ENCODE peak calls at places on chromosomes 7 and 10, in four cellular contexts. S is activated naive CD8-positive, alpha-beta T cell treated with anti-CD3 and anti-CD28 coated beads, Interleukin-2, amount 50 U/mL, for 24 hours; Q is GM12891; D is fibroblast of mammary gland. N is an unnamed sample.

GRCh38 chr10:70512149-70512611 is 33.6 kb downstream of the PALD1 start:
- DNase-seq in S (no peak), Q (no peak), D (no peak), N (no peak)

GRCh38 chr7:151199196-151199874 is 11.0 kb downstream of the H2BK1 start:
- DNase-seq in S (no peak), Q (no peak), D (no peak), N (no peak)

GRCh38 chr10:103277713-103278299 is 868 bp downstream of the INA start:
- DNase-seq in S (no peak), Q (no peak), D (no peak), N (no peak)

GRCh38 chr7:105261689-105262088 is 127.0 kb downstream of the SRPK2 start:
- DNase-seq in S (no peak), Q (no peak), D (peak), N (no peak)

GRCh38 chr10:94299417-94299816 is 63.3 kb downstream of the NOC3L start:
- DNase-seq in S (peak), Q (no peak), D (peak), N (no peak)

GRCh38 chr7:103343758-103344452 is 662 bp downstream of the DNAJC2 start:
- DNase-seq in S (peak), Q (peak), D (peak), N (no peak)

GRCh38 chr10:117745301-117745700 is 202.8 kb downstream of the EMX2 start:
- DNase-seq in S (no peak), Q (no peak), D (no peak), N (no peak)

GRCh38 chr7:117606132-117606531 is 126.3 kb downstream of the CFTR start:
- DNase-seq in S (no peak), Q (no peak), D (no peak), N (no peak)

GRCh38 chr10:84845628-84846261 is 517.4 kb downstream of the CCSER2 start:
- DNase-seq in S (no peak), Q (no peak), D (no peak), N (no peak)

GRCh38 chr7:104059103-104059502 is 69.6 kb upstream of the RELN start:
- DNase-seq in S (no peak), Q (no peak), D (no peak), N (no peak)

GRCh38 chr10:103154464-103155299 is 38.4 kb downstream of the NT5C2 start:
- DNase-seq in S (no peak), Q (no peak), D (peak), N (no peak)

GRCh38 chr7:134547738-134548054 is 1.2 kb upstream of the AKR1B15 start:
- DNase-seq in S (no peak), Q (peak), D (peak), N (no peak)

GRCh38 chr10:46288601-46289206 is 1.9 kb downstream of the ANTXRL start:
- DNase-seq in S (no peak), Q (no peak), D (no peak), N (no peak)

GRCh38 chr7:37141742-37142141 is 306.9 kb downstream of the ELMO1 start:
- DNase-seq in S (no peak), Q (no peak), D (no peak), N (no peak)

GRCh38 chr7:121041516-121042148 is 53.1 kb downstream of the CPED1 start:
- DNase-seq in S (no peak), Q (no peak), D (peak), N (no peak)

GRCh38 chr10:22030421-22030820 is 26.9 kb upstream of the DNAJC1 start:
- DNase-seq in S (no peak), Q (no peak), D (no peak), N (no peak)

GRCh38 chr10:11270135-11270857 is 252.6 kb downstream of the CELF2 start:
- DNase-seq in S (peak), Q (no peak), D (peak), N (peak)

GRCh38 chr10:17980796-17981195 is 29.1 kb downstream of the SLC39A12 start:
- DNase-seq in S (no peak), Q (no peak), D (peak), N (no peak)

GRCh38 chr10:90602815-90603600 is 254.8 kb downstream of the HTR7 start:
- DNase-seq in S (no peak), Q (no peak), D (peak), N (no peak)

GRCh38 chr7:30285067-30285530 is 702 bp downstream of the ZNRF2 start:
- DNase-seq in S (peak), Q (no peak), D (peak), N (no peak)

GRCh38 chr10:118500477-118501104 is 94.9 kb downstream of the PRLHR start:
- DNase-seq in S (no peak), Q (no peak), D (peak), N (no peak)

GRCh38 chr10:90777614-90778013 is 80.2 kb downstream of the HTR7 start:
- DNase-seq in S (no peak), Q (no peak), D (peak), N (no peak)

GRCh38 chr7:112286294-112287086 is 80.0 kb downstream of the ZNF277 start:
- DNase-seq in S (no peak), Q (no peak), D (no peak), N (peak)

GRCh38 chr10:12675171-12675570 is 325.8 kb downstream of the CAMK1D start:
- DNase-seq in S (no peak), Q (no peak), D (no peak), N (no peak)

GRCh38 chr10:59393349-59393748 is 31.0 kb upstream of the FAM13C start:
- DNase-seq in S (no peak), Q (no peak), D (peak), N (no peak)

GRCh38 chr7:33185786-33186185 is 56.4 kb downstream of the BBS9 start:
- DNase-seq in S (no peak), Q (peak), D (peak), N (no peak)

GRCh38 chr10:94602729-94603515 is 57.3 kb downstream of the HELLS start:
- DNase-seq in S (no peak), Q (no peak), D (no peak), N (no peak)

GRCh38 chr10:24929056-24929544 is 23.3 kb downstream of the PRTFDC1 start:
- DNase-seq in S (no peak), Q (no peak), D (peak), N (no peak)

GRCh38 chr7:44667190-44667589 is 60.8 kb downstream of the OGDH start:
- DNase-seq in S (no peak), Q (no peak), D (no peak), N (no peak)

GRCh38 chr7:151113344-151114150 is 27.3 kb downstream of the AGAP3 start:
- DNase-seq in S (no peak), Q (no peak), D (peak), N (no peak)

GRCh38 chr10:110629680-110630191 is 14.4 kb upstream of the RBM20 start:
- DNase-seq in S (no peak), Q (no peak), D (no peak), N (no peak)